ENCODE peak calls at places on chromosomes 5 and 9, in ten cellular contexts. S, V, Y, N, O, W, F, E, L and D are unnamed samples.

GRCh38 chr9:133727876-133728441 is 10.2 kb downstream of the SARDH start:
- DNase-seq in S (no peak), V (no peak), Y (no peak), N (no peak), O (no peak), W (no peak), F (no peak), E (no peak), L (no peak), D (no peak)

GRCh38 chr5:150114102-150114641 is 27.8 kb upstream of the CSF1R start:
- DNase-seq in S (no peak), V (no peak), Y (no peak), N (no peak), O (no peak), W (no peak), F (no peak), E (no peak), L (no peak), D (no peak)

GRCh38 chr9:21830589-21830988 is 28.2 kb downstream of the MTAP start:
- DNase-seq in S (no peak), V (no peak), Y (no peak), N (no peak), O (no peak), W (no peak), F (no peak), E (no peak), L (no peak), D (no peak)

GRCh38 chr5:139634028-139634325 is 14.2 kb upstream of the CXXC5 start:
- DNase-seq in S (no peak), V (no peak), Y (no peak), N (no peak), O (no peak), W (no peak), F (no peak), E (no peak), L (no peak), D (no peak)

GRCh38 chr9:71830131-71830530 is 61.8 kb upstream of the CEMIP2 start:
- DNase-seq in S (no peak), V (no peak), Y (no peak), N (no peak), O (no peak), W (no peak), F (no peak), E (no peak), L (peak; percentile 75), D (no peak)

GRCh38 chr5:78594946-78595921 is 53.3 kb downstream of the LHFPL2 start:
- DNase-seq in S (peak; percentile 88), V (peak; percentile 96), Y (no peak), N (peak; percentile 73), O (no peak), W (no peak), F (peak; percentile 65), E (no peak), L (no peak), D (peak; percentile 94)

GRCh38 chr9:91424403-91425176 is 958 bp upstream of the NFIL3 start:
- DNase-seq in S (peak; percentile 77), V (no peak), Y (peak; percentile 60), N (peak; percentile 73), O (peak; percentile 80), W (no peak), F (peak; percentile 92), E (peak; percentile 27), L (peak; percentile 78), D (no peak)

GRCh38 chr5:17217421-17218352 is at the start of gene BASP1:
- DNase-seq in S (peak; percentile 92), V (no peak), Y (peak; percentile 48), N (peak; percentile 38), O (no peak), W (no peak), F (peak; percentile 81), E (peak; percentile 58), L (peak; percentile 83), D (no peak)

GRCh38 chr5:139171779-139172404 is 26.3 kb downstream of the SIL1 start:
- DNase-seq in S (no peak), V (no peak), Y (no peak), N (no peak), O (no peak), W (no peak), F (no peak), E (no peak), L (no peak), D (no peak)

GRCh38 chr5:32072054-32072453 is 102.1 kb downstream of the GOLPH3 start:
- DNase-seq in S (no peak), V (no peak), Y (no peak), N (no peak), O (no peak), W (no peak), F (no peak), E (no peak), L (no peak), D (no peak)

GRCh38 chr5:169914766-169915165 is 65.5 kb downstream of the INSYN2B start:
- DNase-seq in S (peak; percentile 87), V (no peak), Y (peak; percentile 12), N (no peak), O (no peak), W (no peak), F (peak; percentile 31), E (no peak), L (peak; percentile 55), D (no peak)

GRCh38 chr5:74414228-74414627 is 226.3 kb downstream of the ENC1 start:
- DNase-seq in S (no peak), V (no peak), Y (no peak), N (no peak), O (no peak), W (no peak), F (no peak), E (no peak), L (no peak), D (no peak)

GRCh38 chr9:20854444-20854843 is 170.4 kb downstream of the FOCAD start:
- DNase-seq in S (no peak), V (no peak), Y (no peak), N (no peak), O (no peak), W (no peak), F (no peak), E (no peak), L (no peak), D (no peak)

GRCh38 chr5:107359033-107359915 is 311.5 kb downstream of the EFNA5 start:
- DNase-seq in S (no peak), V (no peak), Y (no peak), N (no peak), O (no peak), W (no peak), F (no peak), E (no peak), L (no peak), D (peak; percentile 34)

GRCh38 chr5:131379723-131380122 is 115.9 kb downstream of the CDC42SE2 start:
- DNase-seq in S (peak; percentile 15), V (no peak), Y (no peak), N (peak; percentile 10), O (peak; percentile 27), W (peak; percentile 37), F (no peak), E (no peak), L (no peak), D (peak; percentile 25)

GRCh38 chr5:180469866-180470265 is 24.3 kb upstream of the CNOT6 start:
- DNase-seq in S (no peak), V (no peak), Y (no peak), N (no peak), O (no peak), W (no peak), F (no peak), E (no peak), L (no peak), D (no peak)

GRCh38 chr5:134554319-134555222 is 29.1 kb downstream of the JADE2 start:
- DNase-seq in S (peak; percentile 87), V (peak; percentile 95), Y (no peak), N (no peak), O (peak; percentile 40), W (no peak), F (peak; percentile 87), E (no peak), L (no peak), D (peak; percentile 93)

GRCh38 chr9:76835571-76836283 is 70.2 kb downstream of the PRUNE2 start:
- DNase-seq in S (peak; percentile 64), V (peak; percentile 73), Y (peak; percentile 5), N (no peak), O (no peak), W (no peak), F (no peak), E (peak; percentile 21), L (no peak), D (peak; percentile 49)

GRCh38 chr9:31916591-31917223 is 467.7 kb upstream of the ACO1 start:
- DNase-seq in S (no peak), V (no peak), Y (no peak), N (no peak), O (peak; percentile 10), W (no peak), F (no peak), E (peak; percentile 14), L (no peak), D (no peak)

GRCh38 chr9:122222741-122223140 is 6.0 kb downstream of the LHX6 start:
- DNase-seq in S (no peak), V (no peak), Y (no peak), N (no peak), O (no peak), W (no peak), F (no peak), E (no peak), L (no peak), D (no peak)

GRCh38 chr5:556909-557441 is 32.7 kb upstream of the SLC9A3 start:
- DNase-seq in S (no peak), V (no peak), Y (no peak), N (peak; percentile 37), O (no peak), W (no peak), F (no peak), E (no peak), L (no peak), D (no peak)

GRCh38 chr9:22054529-22054928 is 45.4 kb upstream of the CDKN2B start:
- DNase-seq in S (no peak), V (no peak), Y (no peak), N (no peak), O (no peak), W (no peak), F (no peak), E (no peak), L (no peak), D (no peak)

GRCh38 chr5:126100767-126101166 is 322.4 kb upstream of the GRAMD2B start:
- DNase-seq in S (peak; percentile 16), V (no peak), Y (peak; percentile 87), N (no peak), O (no peak), W (no peak), F (no peak), E (no peak), L (no peak), D (no peak)

GRCh38 chr9:35599763-35600604 is 5.1 kb upstream of the TESK1 start:
- DNase-seq in S (no peak), V (no peak), Y (peak; percentile 13), N (no peak), O (no peak), W (no peak), F (no peak), E (no peak), L (no peak), D (no peak)

GRCh38 chr5:126464016-126464415 is 40.8 kb downstream of the GRAMD2B start:
- DNase-seq in S (no peak), V (no peak), Y (no peak), N (no peak), O (no peak), W (no peak), F (no peak), E (no peak), L (no peak), D (no peak)

GRCh38 chr5:132759114-132760042 is 12.2 kb downstream of the CCNI2 start:
- DNase-seq in S (peak; percentile 19), V (no peak), Y (no peak), N (no peak), O (no peak), W (no peak), F (no peak), E (no peak), L (no peak), D (no peak)

GRCh38 chr9:134326754-134327526 is 685 bp downstream of the RXRA start:
- DNase-seq in S (no peak), V (no peak), Y (no peak), N (no peak), O (peak; percentile 30), W (no peak), F (peak; percentile 50), E (no peak), L (peak; percentile 8), D (no peak)

GRCh38 chr5:180098991-180099732 is 27.6 kb upstream of the RNF130 start:
- DNase-seq in S (peak; percentile 5), V (no peak), Y (peak; percentile 31), N (no peak), O (no peak), W (no peak), F (no peak), E (no peak), L (no peak), D (no peak)